ENCODE peak calls at places on chromosomes 3 and 15, in nine cellular contexts. One of them, this sample, is unnamed.

GRCh38 chr15:58473720-58474119 is 41.9 kb downstream of the LIPC start:
- DNase-seq in body of pancreas: no peak
- DNase-seq in BJ: peak
- DNase-seq in A549: peak
- DNase-seq in cardiac muscle cell: peak
- DNase-seq in psoas muscle: no peak
- DNase-seq in pancreas: no peak
- DNase-seq in kidney epithelial cell: peak
- DNase-seq in GM12865: peak
- DNase-seq in this sample: no peak

GRCh38 chr15:89714775-89715174 is 24.2 kb downstream of the WDR93 start:
- DNase-seq in body of pancreas: no peak
- DNase-seq in BJ: no peak
- DNase-seq in A549: no peak
- DNase-seq in cardiac muscle cell: peak
- DNase-seq in psoas muscle: no peak
- DNase-seq in pancreas: no peak
- DNase-seq in kidney epithelial cell: no peak
- DNase-seq in GM12865: no peak
- DNase-seq in this sample: no peak

GRCh38 chr3:58568572-58569286 is 8.5 kb downstream of the FAM107A start:
- DNase-seq in body of pancreas: peak
- DNase-seq in BJ: no peak
- DNase-seq in A549: peak
- DNase-seq in cardiac muscle cell: peak
- DNase-seq in psoas muscle: peak
- DNase-seq in pancreas: peak
- DNase-seq in kidney epithelial cell: no peak
- DNase-seq in GM12865: peak
- DNase-seq in this sample: peak

GRCh38 chr15:95948371-95948770 is 382.1 kb upstream of the NR2F2 start:
- DNase-seq in body of pancreas: no peak
- DNase-seq in BJ: no peak
- DNase-seq in A549: no peak
- DNase-seq in cardiac muscle cell: no peak
- DNase-seq in psoas muscle: no peak
- DNase-seq in pancreas: no peak
- DNase-seq in kidney epithelial cell: no peak
- DNase-seq in GM12865: no peak
- DNase-seq in this sample: peak

GRCh38 chr3:67655364-67656121 is 1.1 kb upstream of the SUCLG2 start:
- DNase-seq in body of pancreas: peak
- DNase-seq in BJ: no peak
- DNase-seq in A549: no peak
- DNase-seq in cardiac muscle cell: no peak
- DNase-seq in psoas muscle: peak
- DNase-seq in pancreas: no peak
- DNase-seq in kidney epithelial cell: no peak
- DNase-seq in GM12865: peak
- DNase-seq in this sample: no peak

GRCh38 chr3:42980209-42980608 is 1.1 kb downstream of the GASK1A start:
- DNase-seq in body of pancreas: no peak
- DNase-seq in BJ: no peak
- DNase-seq in A549: no peak
- DNase-seq in cardiac muscle cell: no peak
- DNase-seq in psoas muscle: no peak
- DNase-seq in pancreas: no peak
- DNase-seq in kidney epithelial cell: no peak
- DNase-seq in GM12865: no peak
- DNase-seq in this sample: no peak

GRCh38 chr3:59559721-59560514 is 510.1 kb upstream of the CFAP20DC start:
- DNase-seq in body of pancreas: no peak
- DNase-seq in BJ: peak
- DNase-seq in A549: peak
- DNase-seq in cardiac muscle cell: peak
- DNase-seq in psoas muscle: no peak
- DNase-seq in pancreas: no peak
- DNase-seq in kidney epithelial cell: peak
- DNase-seq in GM12865: no peak
- DNase-seq in this sample: peak

GRCh38 chr15:78059110-78059839 is 18.2 kb downstream of the TBC1D2B start:
- DNase-seq in body of pancreas: no peak
- DNase-seq in BJ: no peak
- DNase-seq in A549: no peak
- DNase-seq in cardiac muscle cell: no peak
- DNase-seq in psoas muscle: no peak
- DNase-seq in pancreas: no peak
- DNase-seq in kidney epithelial cell: no peak
- DNase-seq in GM12865: no peak
- DNase-seq in this sample: no peak

GRCh38 chr15:100910119-100910518 is 9.0 kb upstream of the LRRK1 start:
- DNase-seq in body of pancreas: no peak
- DNase-seq in BJ: no peak
- DNase-seq in A549: no peak
- DNase-seq in cardiac muscle cell: no peak
- DNase-seq in psoas muscle: no peak
- DNase-seq in pancreas: no peak
- DNase-seq in kidney epithelial cell: no peak
- DNase-seq in GM12865: no peak
- DNase-seq in this sample: no peak

GRCh38 chr15:34973512-34973911 is 4.0 kb upstream of the AQR start:
- DNase-seq in body of pancreas: no peak
- DNase-seq in BJ: no peak
- DNase-seq in A549: no peak
- DNase-seq in cardiac muscle cell: no peak
- DNase-seq in psoas muscle: no peak
- DNase-seq in pancreas: no peak
- DNase-seq in kidney epithelial cell: no peak
- DNase-seq in GM12865: no peak
- DNase-seq in this sample: no peak

GRCh38 chr15:23416349-23417276 is 30.4 kb downstream of the GOLGA6L2 start:
- DNase-seq in body of pancreas: no peak
- DNase-seq in BJ: no peak
- DNase-seq in A549: no peak
- DNase-seq in cardiac muscle cell: no peak
- DNase-seq in psoas muscle: peak
- DNase-seq in pancreas: no peak
- DNase-seq in kidney epithelial cell: no peak
- DNase-seq in GM12865: peak
- DNase-seq in this sample: no peak

GRCh38 chr15:93088981-93089854 is at the start of gene RGMA:
- DNase-seq in body of pancreas: peak
- DNase-seq in BJ: no peak
- DNase-seq in A549: no peak
- DNase-seq in cardiac muscle cell: peak
- DNase-seq in psoas muscle: peak
- DNase-seq in pancreas: peak
- DNase-seq in kidney epithelial cell: no peak
- DNase-seq in GM12865: no peak
- DNase-seq in this sample: no peak

GRCh38 chr3:23880703-23881339 is 36.0 kb downstream of the NKIRAS1 start:
- DNase-seq in body of pancreas: peak
- DNase-seq in BJ: no peak
- DNase-seq in A549: no peak
- DNase-seq in cardiac muscle cell: no peak
- DNase-seq in psoas muscle: no peak
- DNase-seq in pancreas: no peak
- DNase-seq in kidney epithelial cell: no peak
- DNase-seq in GM12865: no peak
- DNase-seq in this sample: no peak

GRCh38 chr15:40093224-40093842 is 15.3 kb downstream of the BMF start:
- DNase-seq in body of pancreas: no peak
- DNase-seq in BJ: no peak
- DNase-seq in A549: no peak
- DNase-seq in cardiac muscle cell: no peak
- DNase-seq in psoas muscle: no peak
- DNase-seq in pancreas: no peak
- DNase-seq in kidney epithelial cell: no peak
- DNase-seq in GM12865: peak
- DNase-seq in this sample: no peak

GRCh38 chr15:40090774-40091455 is 17.8 kb downstream of the BMF start:
- DNase-seq in body of pancreas: no peak
- DNase-seq in BJ: no peak
- DNase-seq in A549: no peak
- DNase-seq in cardiac muscle cell: no peak
- DNase-seq in psoas muscle: no peak
- DNase-seq in pancreas: no peak
- DNase-seq in kidney epithelial cell: no peak
- DNase-seq in GM12865: no peak
- DNase-seq in this sample: no peak

GRCh38 chr15:40092416-40093223 is 16.1 kb downstream of the BMF start:
- DNase-seq in body of pancreas: peak
- DNase-seq in BJ: peak
- DNase-seq in A549: no peak
- DNase-seq in cardiac muscle cell: peak
- DNase-seq in psoas muscle: peak
- DNase-seq in pancreas: no peak
- DNase-seq in kidney epithelial cell: no peak
- DNase-seq in GM12865: no peak
- DNase-seq in this sample: peak

GRCh38 chr15:40094156-40094555 is 14.5 kb downstream of the BMF start:
- DNase-seq in body of pancreas: no peak
- DNase-seq in BJ: no peak
- DNase-seq in A549: no peak
- DNase-seq in cardiac muscle cell: no peak
- DNase-seq in psoas muscle: no peak
- DNase-seq in pancreas: no peak
- DNase-seq in kidney epithelial cell: no peak
- DNase-seq in GM12865: no peak
- DNase-seq in this sample: no peak

DNA sequence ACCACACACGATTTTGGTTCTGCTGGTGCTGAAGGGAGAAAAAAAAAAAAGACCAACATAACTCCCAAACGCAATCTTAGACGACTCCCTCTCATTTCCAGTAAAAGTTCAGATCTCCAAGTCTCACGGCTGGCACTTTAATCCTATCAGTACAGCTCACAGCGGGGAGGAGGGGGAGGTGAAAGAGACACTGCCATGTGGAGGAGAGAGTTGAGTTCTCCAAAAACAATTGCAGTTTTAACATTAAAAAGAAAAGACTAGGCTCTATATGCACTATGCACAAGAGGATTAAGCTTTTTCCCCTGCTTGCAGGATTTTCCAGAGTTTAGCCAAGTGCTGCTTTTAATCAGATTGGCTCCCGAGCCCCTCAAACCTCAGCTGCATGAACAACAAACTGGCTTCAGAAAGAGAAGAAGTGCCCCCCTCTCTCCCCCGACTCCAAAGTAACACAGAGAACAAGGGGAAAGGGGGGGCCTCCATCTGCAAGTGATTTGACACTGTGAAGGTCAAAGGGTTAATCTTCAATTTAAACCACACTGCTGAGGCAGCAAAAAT is 16.7 kb downstream of the BMF start:
- DNase-seq in body of pancreas: no peak
- DNase-seq in BJ: no peak
- DNase-seq in A549: no peak
- DNase-seq in cardiac muscle cell: peak
- DNase-seq in psoas muscle: no peak
- DNase-seq in pancreas: no peak
- DNase-seq in kidney epithelial cell: no peak
- DNase-seq in GM12865: no peak
- DNase-seq in this sample: no peak
- H3K4me3 ChIP-seq in body of pancreas: no peak
- H3K4me3 ChIP-seq in BJ: no peak
- H3K4me3 ChIP-seq in A549: no peak
- H3K4me3 ChIP-seq in cardiac muscle cell: no peak
- H3K4me3 ChIP-seq in psoas muscle: no peak
- H3K4me3 ChIP-seq in pancreas: no peak
- H3K4me3 ChIP-seq in kidney epithelial cell: no peak
- H3K4me3 ChIP-seq in GM12865: no peak
- H3K4me3 ChIP-seq in this sample: no peak

GRCh38 chr15:62849316-62850129 is 193.0 kb upstream of the TPM1 start:
- DNase-seq in body of pancreas: no peak
- DNase-seq in BJ: no peak
- DNase-seq in A549: no peak
- DNase-seq in cardiac muscle cell: peak
- DNase-seq in psoas muscle: no peak
- DNase-seq in pancreas: no peak
- DNase-seq in kidney epithelial cell: no peak
- DNase-seq in GM12865: no peak
- DNase-seq in this sample: no peak

GRCh38 chr15:62846805-62847481 is 195.6 kb upstream of the TPM1 start:
- DNase-seq in body of pancreas: no peak
- DNase-seq in BJ: no peak
- DNase-seq in A549: no peak
- DNase-seq in cardiac muscle cell: no peak
- DNase-seq in psoas muscle: no peak
- DNase-seq in pancreas: no peak
- DNase-seq in kidney epithelial cell: no peak
- DNase-seq in GM12865: no peak
- DNase-seq in this sample: no peak

GRCh38 chr15:62850318-62850717 is 192.2 kb upstream of the TPM1 start:
- DNase-seq in body of pancreas: peak
- DNase-seq in BJ: no peak
- DNase-seq in A549: no peak
- DNase-seq in cardiac muscle cell: no peak
- DNase-seq in psoas muscle: no peak
- DNase-seq in pancreas: peak
- DNase-seq in kidney epithelial cell: no peak
- DNase-seq in GM12865: no peak
- DNase-seq in this sample: no peak

GRCh38 chr15:62847900-62848489 is 194.6 kb upstream of the TPM1 start:
- DNase-seq in body of pancreas: peak
- DNase-seq in BJ: no peak
- DNase-seq in A549: peak
- DNase-seq in cardiac muscle cell: peak
- DNase-seq in psoas muscle: peak
- DNase-seq in pancreas: peak
- DNase-seq in kidney epithelial cell: no peak
- DNase-seq in GM12865: peak
- DNase-seq in this sample: no peak

GRCh38 chr15:62848631-62849050 is 193.9 kb upstream of the TPM1 start:
- DNase-seq in body of pancreas: peak
- DNase-seq in BJ: no peak
- DNase-seq in A549: no peak
- DNase-seq in cardiac muscle cell: peak
- DNase-seq in psoas muscle: no peak
- DNase-seq in pancreas: no peak
- DNase-seq in kidney epithelial cell: no peak
- DNase-seq in GM12865: no peak
- DNase-seq in this sample: no peak
- TF ChIP-seq CTCF in body of pancreas: no peak
- TF ChIP-seq CTCF in BJ: peak
- TF ChIP-seq CTCF in A549: peak
- TF ChIP-seq CTCF in cardiac muscle cell: peak
- TF ChIP-seq CTCF in psoas muscle: no peak
- TF ChIP-seq CTCF in pancreas: no peak
- TF ChIP-seq CTCF in kidney epithelial cell: no peak
- TF ChIP-seq CTCF in GM12865: no peak
- TF ChIP-seq CTCF in this sample: no peak

GRCh38 chr3:50153782-50154475 is 1.2 kb upstream of the SEMA3F start:
- DNase-seq in body of pancreas: no peak
- DNase-seq in BJ: no peak
- DNase-seq in A549: no peak
- DNase-seq in cardiac muscle cell: no peak
- DNase-seq in psoas muscle: no peak
- DNase-seq in pancreas: no peak
- DNase-seq in kidney epithelial cell: no peak
- DNase-seq in GM12865: no peak
- DNase-seq in this sample: no peak
- H3K4me3 ChIP-seq in body of pancreas: no peak
- H3K4me3 ChIP-seq in BJ: no peak
- H3K4me3 ChIP-seq in A549: peak
- H3K4me3 ChIP-seq in cardiac muscle cell: peak
- H3K4me3 ChIP-seq in psoas muscle: peak
- H3K4me3 ChIP-seq in pancreas: no peak
- H3K4me3 ChIP-seq in kidney epithelial cell: peak
- H3K4me3 ChIP-seq in GM12865: no peak
- H3K4me3 ChIP-seq in this sample: peak

GRCh38 chr3:38297947-38298711 is 16.0 kb downstream of the SLC22A14 start:
- DNase-seq in body of pancreas: no peak
- DNase-seq in BJ: no peak
- DNase-seq in A549: peak
- DNase-seq in cardiac muscle cell: peak
- DNase-seq in psoas muscle: no peak
- DNase-seq in pancreas: no peak
- DNase-seq in kidney epithelial cell: no peak
- DNase-seq in GM12865: peak
- DNase-seq in this sample: no peak
- TF ChIP-seq CTCF in body of pancreas: no peak
- TF ChIP-seq CTCF in BJ: peak
- TF ChIP-seq CTCF in A549: peak
- TF ChIP-seq CTCF in cardiac muscle cell: peak
- TF ChIP-seq CTCF in psoas muscle: peak
- TF ChIP-seq CTCF in pancreas: peak
- TF ChIP-seq CTCF in kidney epithelial cell: peak
- TF ChIP-seq CTCF in GM12865: peak
- TF ChIP-seq CTCF in this sample: peak

This sample was measured in HFF-Myc.